ENCODE peak calls at places on chromosome 12, in four cellular contexts. X, P, Q and D are unnamed samples.

GRCh38 chr12:62720661-62721330 is 214.2 kb downstream of the PPM1H start:
- DNase-seq in P (peak; percentile 42), Q (no peak), X (peak; percentile 47), D (peak; percentile 59)

GRCh38 chr12:50686976-50687375 is 76.9 kb upstream of the ATF1 start:
- DNase-seq in X (no peak), Q (no peak), P (no peak), D (no peak)

GRCh38 chr12:49028666-49029275 is 10.2 kb upstream of the PRKAG1 start:
- DNase-seq in X (no peak), Q (peak; percentile 12), P (no peak), D (no peak)

GRCh38 chr12:121144416-121144914 is 11.8 kb downstream of the P2RX7 start:
- DNase-seq in P (peak; percentile 21), X (peak; percentile 25), Q (no peak), D (no peak)

GRCh38 chr12:89469361-89469760 is 55.2 kb downstream of the GALNT4 start:
- DNase-seq in Q (no peak), X (peak; percentile 56), P (peak; percentile 55), D (peak; percentile 56)

GRCh38 chr12:121578230-121579189 is 2.3 kb downstream of the KDM2B start:
- DNase-seq in P (peak; percentile 85), Q (no peak), X (no peak), D (peak; percentile 75)

GRCh38 chr12:56521590-56522371 is at the start of gene RBMS2:
- DNase-seq in Q (peak; percentile 24), X (peak; percentile 89), P (peak; percentile 80), D (peak; percentile 82)

GRCh38 chr12:2944401-2945047 is 14.7 kb upstream of the TEAD4 start:
- DNase-seq in X (no peak), Q (peak; percentile 62), P (peak; percentile 39), D (peak; percentile 53)

GRCh38 chr12:13103391-13104033 is at the start of gene GSG1:
- DNase-seq in P (peak; percentile 24), Q (no peak), X (no peak), D (peak; percentile 44)

GRCh38 chr12:115088328-115088994 is 404.5 kb upstream of the TBX3 start:
- DNase-seq in X (peak; percentile 25), P (no peak), Q (no peak), D (peak; percentile 28)

GRCh38 chr12:106978035-106978800 is 8.7 kb downstream of the MTERF2 start:
- DNase-seq in P (no peak), X (no peak), Q (no peak), D (peak; percentile 20)

GRCh38 chr12:120847392-120848157 is 56.6 kb downstream of the SPPL3 start:
- DNase-seq in X (no peak), P (no peak), Q (no peak), D (no peak)

GRCh38 chr12:101557092-101557491 is 37.7 kb upstream of the MYBPC1 start:
- DNase-seq in P (no peak), Q (no peak), X (no peak), D (no peak)

GRCh38 chr12:116594325-116595038 is 35.3 kb downstream of the MAP1LC3B2 start:
- DNase-seq in Q (no peak), X (no peak), P (no peak), D (no peak)

GRCh38 chr12:57846577-57847319 is at the start of gene CTDSP2:
- DNase-seq in X (peak; percentile 96), Q (peak; percentile 88), P (peak; percentile 100), D (peak; percentile 100)

GRCh38 chr12:25089738-25090137 is 105.2 kb downstream of the DNAI7 start:
- DNase-seq in X (no peak), P (no peak), Q (no peak), D (no peak)

GRCh38 chr12:88501976-88502938 is 78.0 kb downstream of the KITLG start:
- DNase-seq in P (no peak), Q (no peak), X (peak; percentile 39), D (peak; percentile 34)

GRCh38 chr12:107308310-107308709 is 215.0 kb upstream of the CRY1 start:
- DNase-seq in X (no peak), P (no peak), Q (no peak), D (no peak)

GRCh38 chr12:31896514-31897039 is 62.6 kb upstream of the RESF1 start:
- DNase-seq in P (no peak), X (peak; percentile 90), Q (peak; percentile 61), D (no peak)

GRCh38 chr12:64293654-64294364 is 71.7 kb upstream of the KICS2 start:
- DNase-seq in Q (no peak), P (no peak), X (no peak), D (no peak)

GRCh38 chr12:60263146-60263545 is 667.3 kb downstream of the SLC16A7 start:
- DNase-seq in X (no peak), Q (no peak), P (no peak), D (no peak)

GRCh38 chr12:102873077-102873476 is 44.0 kb downstream of the PAH start:
- DNase-seq in X (peak; percentile 1), Q (no peak), P (no peak), D (no peak)

GRCh38 chr12:91037301-91037700 is 20.5 kb downstream of the KERA start:
- DNase-seq in X (no peak), Q (no peak), P (peak; percentile 34), D (peak; percentile 13)

GRCh38 chr12:99087278-99087677 is 442.2 kb downstream of the APAF1 start:
- DNase-seq in Q (no peak), P (no peak), X (no peak), D (no peak)

GRCh38 chr12:45049912-45050318 is 984 bp downstream of the DBX2 start:
- DNase-seq in Q (no peak), X (no peak), P (no peak), D (no peak)

GRCh38 chr12:58728397-58728796 is 191.9 kb downstream of the LRIG3 start:
- DNase-seq in Q (no peak), X (peak; percentile 38), P (no peak), D (peak; percentile 17)

GRCh38 chr12:133226690-133227089 is 9.0 kb downstream of the ANHX start:
- DNase-seq in P (no peak), Q (no peak), X (no peak), D (no peak)

GRCh38 chr12:25249951-25250738 is 584 bp downstream of the KRAS start:
- DNase-seq in Q (peak; percentile 43), P (peak; percentile 59), X (peak; percentile 9), D (peak; percentile 49)

GRCh38 chr12:57521475-57522018 is 1.1 kb upstream of the MBD6 start:
- DNase-seq in P (no peak), X (peak; percentile 59), Q (no peak), D (no peak)

GRCh38 chr12:14975451-14975850 is 2.6 kb downstream of the PDE6H start:
- DNase-seq in X (no peak), Q (no peak), P (no peak), D (no peak)

GRCh38 chr12:108955225-108955835 is 65.5 kb downstream of the SVOP start:
- DNase-seq in X (peak; percentile 82), Q (no peak), P (no peak), D (no peak)

GRCh38 chr12:124545508-124546418 is 21.6 kb downstream of the NCOR2 start:
- DNase-seq in Q (peak; percentile 79), X (no peak), P (no peak), D (peak; percentile 49)

GRCh38 chr12:46145881-46146280 is 123.0 kb downstream of the SLC38A1 start:
- DNase-seq in X (no peak), P (no peak), Q (no peak), D (no peak)

GRCh38 chr12:127260959-127261358 is 1006.0 kb upstream of the TMEM132C start:
- DNase-seq in X (no peak), P (no peak), Q (no peak), D (no peak)

GRCh38 chr12:20368653-20369163 is 371 bp downstream of the PDE3A start:
- DNase-seq in Q (no peak), P (peak; percentile 50), X (no peak), D (peak; percentile 60)